ENCODE peak calls at places on chromosomes 6 and 20, in six cellular contexts. U, I, D, S, B and F are unnamed samples.
A peak's percentile ranks its signal among the peaks of the same experiment; 100 is the strongest.

GRCh38 chr6:136184738-136185137 is 65.4 kb downstream of the MTFR2 start:
- DNase-seq in U (no peak), I (no peak), D (no peak), S (no peak), B (no peak), F (no peak)

GRCh38 chr20:36225666-36226065 is 10.6 kb upstream of the AAR2 start:
- DNase-seq in U (no peak), I (no peak), D (no peak), S (no peak), B (no peak), F (no peak)

GRCh38 chr6:73121421-73121993 is 103.8 kb downstream of the KHDC1L start:
- DNase-seq in U (no peak), I (no peak), D (no peak), S (peak; percentile 65), B (peak; percentile 35), F (no peak)

GRCh38 chr6:39982720-39983119 is 48.5 kb upstream of the MOCS1 start:
- DNase-seq in U (no peak), I (no peak), D (no peak), S (no peak), B (no peak), F (no peak)

GRCh38 chr6:7261030-7261841 is 51.8 kb downstream of the SSR1 start:
- DNase-seq in U (peak; percentile 74), I (peak; percentile 91), D (peak; percentile 72), S (peak; percentile 87), B (peak; percentile 97), F (peak; percentile 85)

GRCh38 chr20:46057856-46058655 is 29.0 kb downstream of the SLC12A5 start:
- DNase-seq in U (no peak), I (peak; percentile 66), D (peak; percentile 58), S (peak; percentile 65), B (peak; percentile 59), F (peak; percentile 53)

GRCh38 chr6:6313012-6313411 is 7.5 kb downstream of the F13A1 start:
- DNase-seq in U (no peak), I (no peak), D (no peak), S (no peak), B (no peak), F (no peak)

GRCh38 chr20:9070304-9070703 is 1.4 kb downstream of the PLCB4 start:
- DNase-seq in U (no peak), I (no peak), D (no peak), S (no peak), B (no peak), F (no peak)

GRCh38 chr20:46307139-46307998 is 929 bp downstream of the CDH22 start:
- DNase-seq in U (peak; percentile 97), I (peak; percentile 54), D (peak; percentile 24), S (peak; percentile 54), B (peak; percentile 85), F (peak; percentile 36)

GRCh38 chr20:41587956-41588355 is 30.2 kb downstream of the CHD6 start:
- DNase-seq in U (no peak), I (no peak), D (no peak), S (peak; percentile 78), B (peak; percentile 37), F (no peak)

GRCh38 chr6:149077208-149077607 is 240.3 kb upstream of the TAB2 start:
- DNase-seq in U (no peak), I (no peak), D (no peak), S (no peak), B (no peak), F (no peak)

GRCh38 chr20:25286917-25287316 is 39.0 kb downstream of the PYGB start:
- DNase-seq in U (no peak), I (no peak), D (no peak), S (no peak), B (no peak), F (no peak)

GRCh38 chr6:48736486-48737206 is 625.6 kb upstream of the PTCHD4 start:
- DNase-seq in U (no peak), I (no peak), D (no peak), S (peak; percentile 39), B (peak; percentile 31), F (no peak)

GRCh38 chr6:134911532-134911931 is 38.4 kb downstream of the ALDH8A1 start:
- DNase-seq in U (no peak), I (no peak), D (no peak), S (peak; percentile 50), B (peak; percentile 49), F (no peak)

GRCh38 chr20:35145141-35145564 is 2.0 kb downstream of the EDEM2 start:
- DNase-seq in U (no peak), I (peak; percentile 34), D (no peak), S (peak; percentile 81), B (peak; percentile 53), F (peak; percentile 53)

GRCh38 chr6:11258260-11259237 is 26.1 kb upstream of the NEDD9 start:
- DNase-seq in U (no peak), I (no peak), D (no peak), S (no peak), B (no peak), F (no peak)

GRCh38 chr20:12207875-12208274 is 290.2 kb downstream of the BTBD3 start:
- DNase-seq in U (no peak), I (no peak), D (no peak), S (peak; percentile 72), B (peak; percentile 35), F (no peak)

GRCh38 chr20:1943267-1944002 is 48.2 kb downstream of the SIRPA start:
- DNase-seq in U (no peak), I (no peak), D (no peak), S (no peak), B (no peak), F (no peak)

GRCh38 chr6:111520519-111520918 is 37.5 kb upstream of the REV3L start:
- DNase-seq in U (no peak), I (no peak), D (no peak), S (no peak), B (no peak), F (no peak)

GRCh38 chr6:109962271-109962670 is 15.8 kb upstream of the GPR6 start:
- DNase-seq in U (no peak), I (no peak), D (no peak), S (no peak), B (no peak), F (no peak)

GRCh38 chr6:87608802-87609201 is 18.9 kb downstream of the ORC3 start:
- DNase-seq in U (no peak), I (no peak), D (no peak), S (no peak), B (no peak), F (no peak)

GRCh38 chr20:29741894-29742698 is 1515.4 kb upstream of the DEFB115 start:
- DNase-seq in U (no peak), I (no peak), D (no peak), S (no peak), B (no peak), F (no peak)

GRCh38 chr6:157689875-157690274 is 133.2 kb upstream of the SNX9 start:
- DNase-seq in U (no peak), I (no peak), D (no peak), S (no peak), B (no peak), F (no peak)

GRCh38 chr6:30002871-30003270 is 58.2 kb upstream of the POLR1H start:
- DNase-seq in U (no peak), I (no peak), D (no peak), S (peak; percentile 41), B (peak; percentile 60), F (no peak)

GRCh38 chr20:44781791-44782190 is 28.6 kb downstream of the RIMS4 start:
- DNase-seq in U (no peak), I (no peak), D (no peak), S (no peak), B (no peak), F (no peak)